ENCODE peak calls at places on chromosomes 3 and 15, in nine cellular contexts. One of them, this sample, is unnamed.

GRCh38 chr3:156233875-156234274 is 113.5 kb downstream of the KCNAB1 start:
- DNase-seq in foreskin keratinocyte: peak
- DNase-seq in nephron progenitor cell: no peak
- DNase-seq in mesothelial cell of epicardium: no peak
- DNase-seq in HFF-Myc: no peak
- DNase-seq in HCT116: no peak
- DNase-seq in retinal pigment epithelial cell: no peak
- DNase-seq in CD4-positive, alpha-beta T cell: no peak
- DNase-seq in Calu3: no peak
- DNase-seq in this sample: no peak

GRCh38 chr3:186217820-186218164 is 108.9 kb upstream of the ETV5 start:
- DNase-seq in retinal pigment epithelial cell: no peak
- DNase-seq in HFF-Myc: no peak
- DNase-seq in nephron progenitor cell: no peak
- DNase-seq in mesothelial cell of epicardium: no peak
- DNase-seq in foreskin keratinocyte: no peak
- DNase-seq in HCT116: no peak
- DNase-seq in CD4-positive, alpha-beta T cell: no peak
- DNase-seq in Calu3: no peak
- DNase-seq in this sample: no peak

GRCh38 chr15:55827204-55827603 is 84.3 kb upstream of the PRTG start:
- DNase-seq in foreskin keratinocyte: peak
- DNase-seq in nephron progenitor cell: no peak
- DNase-seq in Calu3: no peak
- DNase-seq in HCT116: no peak
- DNase-seq in CD4-positive, alpha-beta T cell: no peak
- DNase-seq in HFF-Myc: no peak
- DNase-seq in mesothelial cell of epicardium: no peak
- DNase-seq in retinal pigment epithelial cell: no peak
- DNase-seq in this sample: no peak

GRCh38 chr3:43094381-43094780 is 11.5 kb downstream of the POMGNT2 start:
- DNase-seq in nephron progenitor cell: no peak
- DNase-seq in CD4-positive, alpha-beta T cell: no peak
- DNase-seq in Calu3: no peak
- DNase-seq in retinal pigment epithelial cell: no peak
- DNase-seq in HFF-Myc: no peak
- DNase-seq in foreskin keratinocyte: no peak
- DNase-seq in HCT116: no peak
- DNase-seq in mesothelial cell of epicardium: no peak
- DNase-seq in this sample: no peak

GRCh38 chr3:99532246-99532645 is 106.1 kb upstream of the COL8A1 start:
- DNase-seq in mesothelial cell of epicardium: no peak
- DNase-seq in CD4-positive, alpha-beta T cell: no peak
- DNase-seq in nephron progenitor cell: peak
- DNase-seq in foreskin keratinocyte: no peak
- DNase-seq in HCT116: peak
- DNase-seq in Calu3: peak
- DNase-seq in HFF-Myc: peak
- DNase-seq in retinal pigment epithelial cell: no peak
- DNase-seq in this sample: no peak

GRCh38 chr3:172844428-172844827 is 93.9 kb downstream of the ECT2 start:
- DNase-seq in retinal pigment epithelial cell: no peak
- DNase-seq in Calu3: no peak
- DNase-seq in HCT116: no peak
- DNase-seq in foreskin keratinocyte: no peak
- DNase-seq in mesothelial cell of epicardium: no peak
- DNase-seq in nephron progenitor cell: no peak
- DNase-seq in HFF-Myc: no peak
- DNase-seq in CD4-positive, alpha-beta T cell: no peak
- DNase-seq in this sample: no peak

GRCh38 chr3:36868614-36869436 is 76.0 kb downstream of the TRANK1 start:
- DNase-seq in CD4-positive, alpha-beta T cell: peak
- DNase-seq in HFF-Myc: peak
- DNase-seq in HCT116: peak
- DNase-seq in retinal pigment epithelial cell: peak
- DNase-seq in foreskin keratinocyte: no peak
- DNase-seq in Calu3: peak
- DNase-seq in mesothelial cell of epicardium: peak
- DNase-seq in nephron progenitor cell: peak
- DNase-seq in this sample: peak

GRCh38 chr15:81303241-81304225 is 20.4 kb downstream of the STARD5 start:
- DNase-seq in nephron progenitor cell: no peak
- DNase-seq in HFF-Myc: no peak
- DNase-seq in HCT116: no peak
- DNase-seq in Calu3: no peak
- DNase-seq in foreskin keratinocyte: no peak
- DNase-seq in mesothelial cell of epicardium: no peak
- DNase-seq in CD4-positive, alpha-beta T cell: no peak
- DNase-seq in retinal pigment epithelial cell: no peak
- DNase-seq in this sample: no peak

GRCh38 chr3:48564022-48564421 is 441 bp upstream of the UCN2 start:
- DNase-seq in Calu3: peak
- DNase-seq in retinal pigment epithelial cell: no peak
- DNase-seq in mesothelial cell of epicardium: no peak
- DNase-seq in CD4-positive, alpha-beta T cell: no peak
- DNase-seq in foreskin keratinocyte: no peak
- DNase-seq in nephron progenitor cell: no peak
- DNase-seq in HCT116: peak
- DNase-seq in HFF-Myc: no peak
- DNase-seq in this sample: peak

GRCh38 chr3:60189304-60189703 is 1061.9 kb downstream of the FHIT start:
- DNase-seq in HFF-Myc: no peak
- DNase-seq in HCT116: no peak
- DNase-seq in Calu3: no peak
- DNase-seq in CD4-positive, alpha-beta T cell: no peak
- DNase-seq in mesothelial cell of epicardium: no peak
- DNase-seq in retinal pigment epithelial cell: peak
- DNase-seq in foreskin keratinocyte: no peak
- DNase-seq in nephron progenitor cell: no peak
- DNase-seq in this sample: no peak

GRCh38 chr3:39990532-39990931 is 181.1 kb downstream of the MYRIP start:
- DNase-seq in HCT116: peak
- DNase-seq in HFF-Myc: peak
- DNase-seq in Calu3: peak
- DNase-seq in foreskin keratinocyte: peak
- DNase-seq in mesothelial cell of epicardium: no peak
- DNase-seq in CD4-positive, alpha-beta T cell: no peak
- DNase-seq in retinal pigment epithelial cell: peak
- DNase-seq in nephron progenitor cell: peak
- DNase-seq in this sample: peak

GRCh38 chr3:85864896-85865295 is 906.1 kb downstream of the CADM2 start:
- DNase-seq in foreskin keratinocyte: no peak
- DNase-seq in CD4-positive, alpha-beta T cell: no peak
- DNase-seq in retinal pigment epithelial cell: no peak
- DNase-seq in nephron progenitor cell: no peak
- DNase-seq in mesothelial cell of epicardium: no peak
- DNase-seq in Calu3: no peak
- DNase-seq in HCT116: no peak
- DNase-seq in HFF-Myc: no peak
- DNase-seq in this sample: no peak

GRCh38 chr15:96123028-96123400 is 207.5 kb upstream of the NR2F2 start:
- DNase-seq in HCT116: no peak
- DNase-seq in HFF-Myc: no peak
- DNase-seq in mesothelial cell of epicardium: no peak
- DNase-seq in CD4-positive, alpha-beta T cell: no peak
- DNase-seq in nephron progenitor cell: no peak
- DNase-seq in Calu3: no peak
- DNase-seq in foreskin keratinocyte: no peak
- DNase-seq in retinal pigment epithelial cell: no peak
- DNase-seq in this sample: no peak

GRCh38 chr3:143443851-143444331 is 324.3 kb downstream of the CHST2 start:
- DNase-seq in Calu3: peak
- DNase-seq in mesothelial cell of epicardium: no peak
- DNase-seq in CD4-positive, alpha-beta T cell: no peak
- DNase-seq in nephron progenitor cell: no peak
- DNase-seq in foreskin keratinocyte: peak
- DNase-seq in HFF-Myc: peak
- DNase-seq in HCT116: peak
- DNase-seq in retinal pigment epithelial cell: peak
- DNase-seq in this sample: no peak

GRCh38 chr3:194101592-194102432 is 34.1 kb upstream of the HES1 start:
- DNase-seq in foreskin keratinocyte: no peak
- DNase-seq in Calu3: peak
- DNase-seq in HFF-Myc: no peak
- DNase-seq in HCT116: no peak
- DNase-seq in retinal pigment epithelial cell: no peak
- DNase-seq in nephron progenitor cell: no peak
- DNase-seq in mesothelial cell of epicardium: no peak
- DNase-seq in CD4-positive, alpha-beta T cell: no peak
- DNase-seq in this sample: no peak

GRCh38 chr15:74257105-74257504 is 21.0 kb downstream of the CCDC33 start:
- DNase-seq in CD4-positive, alpha-beta T cell: no peak
- DNase-seq in HCT116: no peak
- DNase-seq in foreskin keratinocyte: no peak
- DNase-seq in HFF-Myc: no peak
- DNase-seq in Calu3: no peak
- DNase-seq in retinal pigment epithelial cell: no peak
- DNase-seq in mesothelial cell of epicardium: no peak
- DNase-seq in nephron progenitor cell: no peak
- DNase-seq in this sample: no peak

GRCh38 chr3:193978030-193978429 is 157.9 kb upstream of the HES1 start:
- DNase-seq in mesothelial cell of epicardium: no peak
- DNase-seq in Calu3: no peak
- DNase-seq in CD4-positive, alpha-beta T cell: no peak
- DNase-seq in HFF-Myc: no peak
- DNase-seq in foreskin keratinocyte: peak
- DNase-seq in nephron progenitor cell: no peak
- DNase-seq in HCT116: no peak
- DNase-seq in retinal pigment epithelial cell: no peak
- DNase-seq in this sample: no peak

GRCh38 chr3:13347390-13347966 is 72.6 kb downstream of the NUP210 start:
- DNase-seq in mesothelial cell of epicardium: no peak
- DNase-seq in HCT116: no peak
- DNase-seq in retinal pigment epithelial cell: no peak
- DNase-seq in Calu3: no peak
- DNase-seq in foreskin keratinocyte: no peak
- DNase-seq in CD4-positive, alpha-beta T cell: no peak
- DNase-seq in nephron progenitor cell: no peak
- DNase-seq in HFF-Myc: no peak
- DNase-seq in this sample: no peak

GRCh38 chr3:16060945-16061344 is 113.5 kb upstream of the GALNT15 start:
- DNase-seq in HFF-Myc: no peak
- DNase-seq in Calu3: no peak
- DNase-seq in nephron progenitor cell: no peak
- DNase-seq in CD4-positive, alpha-beta T cell: no peak
- DNase-seq in mesothelial cell of epicardium: no peak
- DNase-seq in foreskin keratinocyte: no peak
- DNase-seq in retinal pigment epithelial cell: no peak
- DNase-seq in HCT116: no peak
- DNase-seq in this sample: no peak

GRCh38 chr3:16061491-16061890 is 113.0 kb upstream of the GALNT15 start:
- DNase-seq in HFF-Myc: no peak
- DNase-seq in Calu3: no peak
- DNase-seq in foreskin keratinocyte: no peak
- DNase-seq in nephron progenitor cell: no peak
- DNase-seq in mesothelial cell of epicardium: no peak
- DNase-seq in HCT116: no peak
- DNase-seq in CD4-positive, alpha-beta T cell: no peak
- DNase-seq in retinal pigment epithelial cell: no peak
- DNase-seq in this sample: no peak

GRCh38 chr3:16059081-16059537 is 115.4 kb upstream of the GALNT15 start:
- DNase-seq in HFF-Myc: no peak
- DNase-seq in nephron progenitor cell: no peak
- DNase-seq in mesothelial cell of epicardium: no peak
- DNase-seq in CD4-positive, alpha-beta T cell: no peak
- DNase-seq in retinal pigment epithelial cell: no peak
- DNase-seq in Calu3: no peak
- DNase-seq in foreskin keratinocyte: no peak
- DNase-seq in HCT116: no peak
- DNase-seq in this sample: no peak

GRCh38 chr3:16059700-16060357 is 114.7 kb upstream of the GALNT15 start:
- DNase-seq in CD4-positive, alpha-beta T cell: no peak
- DNase-seq in HFF-Myc: no peak
- DNase-seq in HCT116: peak
- DNase-seq in retinal pigment epithelial cell: no peak
- DNase-seq in nephron progenitor cell: no peak
- DNase-seq in foreskin keratinocyte: no peak
- DNase-seq in mesothelial cell of epicardium: no peak
- DNase-seq in Calu3: no peak
- DNase-seq in this sample: no peak

GRCh38 chr3:16060358-16060852 is 114.1 kb upstream of the GALNT15 start:
- DNase-seq in CD4-positive, alpha-beta T cell: no peak
- DNase-seq in Calu3: peak
- DNase-seq in HFF-Myc: peak
- DNase-seq in nephron progenitor cell: no peak
- DNase-seq in retinal pigment epithelial cell: peak
- DNase-seq in mesothelial cell of epicardium: no peak
- DNase-seq in HCT116: peak
- DNase-seq in foreskin keratinocyte: peak
- DNase-seq in this sample: no peak
- TF ChIP-seq CTCF in CD4-positive, alpha-beta T cell: no peak
- TF ChIP-seq CTCF in Calu3: no peak
- TF ChIP-seq CTCF in HFF-Myc: peak
- TF ChIP-seq CTCF in nephron progenitor cell: no peak
- TF ChIP-seq CTCF in retinal pigment epithelial cell: peak
- TF ChIP-seq CTCF in mesothelial cell of epicardium: no peak
- TF ChIP-seq CTCF in HCT116: peak
- TF ChIP-seq CTCF in foreskin keratinocyte: peak
- TF ChIP-seq CTCF in this sample: no peak

DNA sequence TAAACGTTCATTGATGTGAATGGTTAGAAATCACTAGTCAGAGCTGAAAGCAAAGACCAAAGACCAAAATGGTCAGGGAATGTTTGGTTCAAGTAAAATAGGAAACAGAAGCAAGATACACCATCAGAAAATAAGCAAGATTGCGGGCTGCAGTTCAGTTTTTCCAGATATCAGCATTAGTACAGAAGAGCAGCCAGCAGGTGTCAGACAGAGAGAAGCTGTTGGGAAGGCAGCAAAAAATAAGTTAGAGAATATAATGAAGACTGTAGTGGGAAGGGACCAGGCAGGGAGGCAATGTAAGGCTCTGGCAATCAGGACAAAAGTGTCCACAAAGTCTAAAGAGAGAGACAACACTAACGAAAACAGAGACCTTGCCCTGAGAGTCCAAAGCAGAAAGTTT is 639.4 kb upstream of the NAALADL2 start:
- DNase-seq in HCT116: no peak
- DNase-seq in retinal pigment epithelial cell: no peak
- DNase-seq in nephron progenitor cell: no peak
- DNase-seq in Calu3: no peak
- DNase-seq in CD4-positive, alpha-beta T cell: no peak
- DNase-seq in HFF-Myc: no peak
- DNase-seq in mesothelial cell of epicardium: no peak
- DNase-seq in foreskin keratinocyte: no peak
- DNase-seq in this sample: no peak
- TF ChIP-seq CTCF in HCT116: peak
- TF ChIP-seq CTCF in retinal pigment epithelial cell: peak
- TF ChIP-seq CTCF in nephron progenitor cell: no peak
- TF ChIP-seq CTCF in Calu3: no peak
- TF ChIP-seq CTCF in CD4-positive, alpha-beta T cell: no peak
- TF ChIP-seq CTCF in HFF-Myc: peak
- TF ChIP-seq CTCF in mesothelial cell of epicardium: no peak
- TF ChIP-seq CTCF in foreskin keratinocyte: no peak
- TF ChIP-seq CTCF in this sample: no peak

GRCh38 chr15:45134682-45135604 is 5.1 kb downstream of the DUOX1 start:
- DNase-seq in mesothelial cell of epicardium: no peak
- DNase-seq in HFF-Myc: no peak
- DNase-seq in nephron progenitor cell: peak
- DNase-seq in Calu3: peak
- DNase-seq in foreskin keratinocyte: no peak
- DNase-seq in retinal pigment epithelial cell: no peak
- DNase-seq in HCT116: no peak
- DNase-seq in CD4-positive, alpha-beta T cell: no peak
- DNase-seq in this sample: no peak
- TF ChIP-seq CTCF in mesothelial cell of epicardium: no peak
- TF ChIP-seq CTCF in HFF-Myc: peak
- TF ChIP-seq CTCF in nephron progenitor cell: no peak
- TF ChIP-seq CTCF in Calu3: no peak
- TF ChIP-seq CTCF in foreskin keratinocyte: no peak
- TF ChIP-seq CTCF in retinal pigment epithelial cell: peak
- TF ChIP-seq CTCF in HCT116: no peak
- TF ChIP-seq CTCF in CD4-positive, alpha-beta T cell: no peak
- TF ChIP-seq CTCF in this sample: no peak

GRCh38 chr3:46695177-46695961 is 1.9 kb upstream of the ALS2CL start:
- DNase-seq in mesothelial cell of epicardium: no peak
- DNase-seq in nephron progenitor cell: peak
- DNase-seq in Calu3: peak
- DNase-seq in HFF-Myc: no peak
- DNase-seq in CD4-positive, alpha-beta T cell: peak
- DNase-seq in retinal pigment epithelial cell: no peak
- DNase-seq in foreskin keratinocyte: no peak
- DNase-seq in HCT116: no peak
- DNase-seq in this sample: no peak
- TF ChIP-seq CTCF in mesothelial cell of epicardium: no peak
- TF ChIP-seq CTCF in nephron progenitor cell: peak
- TF ChIP-seq CTCF in Calu3: peak
- TF ChIP-seq CTCF in HFF-Myc: peak
- TF ChIP-seq CTCF in CD4-positive, alpha-beta T cell: peak
- TF ChIP-seq CTCF in retinal pigment epithelial cell: peak
- TF ChIP-seq CTCF in foreskin keratinocyte: peak
- TF ChIP-seq CTCF in HCT116: peak
- TF ChIP-seq CTCF in this sample: peak

This sample was measured in D721Med.